ENCODE peak calls at places on chromosomes 6 and 20, in five cellular contexts. O is ascending aorta, E is stomach, W is upper lobe of right lung, Q is colonic mucosa. Y is an unnamed sample.

GRCh38 chr6:165640767-165641166 is 22.3 kb downstream of the PDE10A start:
- DNase-seq in O (no peak), E (no peak), W (no peak), Q (no peak), Y (no peak)

GRCh38 chr20:41897708-41898107 is 279.5 kb upstream of the CHD6 start:
- DNase-seq in O (no peak), E (no peak), W (no peak), Q (no peak), Y (no peak)

GRCh38 chr20:21767739-21768223 is 62.3 kb downstream of the PAX1 start:
- DNase-seq in O (no peak), E (no peak), W (peak; percentile 63), Q (no peak), Y (no peak)

GRCh38 chr20:33667245-33668086 is 723 bp downstream of the ACTL10 start:
- DNase-seq in O (no peak), E (peak; percentile 79), W (peak; percentile 86), Q (peak; percentile 65), Y (peak; percentile 99)

GRCh38 chr20:39775110-39775509 is 813.0 kb downstream of the DHX35 start:
- DNase-seq in O (no peak), E (no peak), W (no peak), Q (peak; percentile 42), Y (peak; percentile 54)

GRCh38 chr20:53074811-53075314 is 102.7 kb downstream of the TSHZ2 start:
- DNase-seq in O (no peak), E (no peak), W (no peak), Q (no peak), Y (no peak)

GRCh38 chr6:162118706-162119105 is 608.9 kb downstream of the PRKN start:
- DNase-seq in O (no peak), E (no peak), W (no peak), Q (no peak), Y (no peak)

GRCh38 chr6:13165518-13166186 is 162.7 kb downstream of the TBC1D7 start:
- DNase-seq in O (no peak), E (no peak), W (no peak), Q (no peak), Y (no peak)

GRCh38 chr6:13696226-13696625 is 15.4 kb downstream of the RANBP9 start:
- DNase-seq in O (no peak), E (no peak), W (no peak), Q (no peak), Y (no peak)

GRCh38 chr20:1835531-1835930 is 59.7 kb upstream of the SIRPA start:
- DNase-seq in O (no peak), E (no peak), W (no peak), Q (no peak), Y (no peak)

GRCh38 chr6:147906361-147906760 is 397.9 kb downstream of the SAMD5 start:
- DNase-seq in O (no peak), E (no peak), W (no peak), Q (no peak), Y (peak; percentile 5)

GRCh38 chr6:107976267-107976783 is 18.3 kb upstream of the SEC63 start:
- DNase-seq in O (no peak), E (no peak), W (no peak), Q (no peak), Y (no peak)

GRCh38 chr6:147040041-147040440 is 164.2 kb upstream of the STXBP5 start:
- DNase-seq in O (no peak), E (no peak), W (no peak), Q (no peak), Y (no peak)

GRCh38 chr20:57672164-57672563 is 37.7 kb downstream of the PMEPA1 start:
- DNase-seq in O (peak; percentile 63), E (no peak), W (peak; percentile 84), Q (no peak), Y (no peak)

GRCh38 chr6:3402310-3403243 is 54.3 kb downstream of the SLC22A23 start:
- DNase-seq in O (no peak), E (no peak), W (no peak), Q (peak; percentile 63), Y (no peak)

GRCh38 chr6:158131926-158132325 is 36.1 kb downstream of the SERAC1 start:
- DNase-seq in O (no peak), E (no peak), W (no peak), Q (no peak), Y (no peak)

GRCh38 chr6:52335576-52335975 is 26.4 kb upstream of the PAQR8 start:
- DNase-seq in O (no peak), E (peak; percentile 33), W (no peak), Q (no peak), Y (no peak)

GRCh38 chr6:53960311-53960710 is 150.9 kb upstream of the MLIP start:
- DNase-seq in O (no peak), E (no peak), W (no peak), Q (no peak), Y (peak; percentile 80)

GRCh38 chr6:53967415-53967814 is 143.8 kb upstream of the MLIP start:
- DNase-seq in O (no peak), E (no peak), W (no peak), Q (no peak), Y (no peak)

GRCh38 chr6:53959717-53960116 is 151.5 kb upstream of the MLIP start:
- DNase-seq in O (no peak), E (no peak), W (no peak), Q (no peak), Y (no peak)

GRCh38 chr6:53961679-53962370 is 149.4 kb upstream of the MLIP start:
- DNase-seq in O (no peak), E (no peak), W (no peak), Q (no peak), Y (peak; percentile 69)

DNA sequence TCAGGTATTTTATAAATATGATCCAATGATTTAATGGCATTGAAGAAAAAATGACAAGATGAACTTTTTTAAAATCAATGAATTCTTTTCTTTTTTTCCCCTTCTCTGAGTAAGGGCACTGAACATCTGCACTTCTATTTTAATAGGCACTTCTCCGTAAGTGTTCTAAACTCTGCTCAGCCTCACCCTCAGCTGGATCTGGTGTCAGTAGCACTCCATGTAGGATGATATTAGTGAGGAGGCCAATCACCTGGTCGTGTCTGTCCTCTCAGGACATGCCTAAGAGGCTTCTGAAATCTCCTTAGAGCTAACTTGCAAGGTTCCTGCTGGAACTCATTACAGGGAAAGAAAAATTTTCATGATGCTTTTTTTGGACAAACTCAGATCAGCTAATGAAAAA is 148.6 kb upstream of the MLIP start:
- DNase-seq in O (no peak), E (no peak), W (no peak), Q (no peak), Y (no peak)
- H3K27ac ChIP-seq in O (no peak overlapping the region), E (no peak overlapping the region), W (no peak overlapping the region), Q (no peak overlapping the region), Y (no peak overlapping the region)

GRCh38 chr6:32108094-32108627 is 977 bp downstream of the TNXB start:
- DNase-seq in O (no peak), E (peak; percentile 56), W (no peak), Q (peak; percentile 36), Y (peak; percentile 90)

GRCh38 chr6:32107447-32107846 is 1.7 kb downstream of the TNXB start:
- DNase-seq in O (no peak), E (no peak), W (no peak), Q (no peak), Y (no peak)

GRCh38 chr6:32109765-32110160 is 625 bp upstream of the TNXB start:
- DNase-seq in O (no peak), E (no peak), W (no peak), Q (no peak), Y (no peak)

GRCh38 chr6:32109114-32109764 is at the start of gene TNXB:
- DNase-seq in O (no peak), E (no peak), W (no peak), Q (no peak), Y (no peak)

DNA sequence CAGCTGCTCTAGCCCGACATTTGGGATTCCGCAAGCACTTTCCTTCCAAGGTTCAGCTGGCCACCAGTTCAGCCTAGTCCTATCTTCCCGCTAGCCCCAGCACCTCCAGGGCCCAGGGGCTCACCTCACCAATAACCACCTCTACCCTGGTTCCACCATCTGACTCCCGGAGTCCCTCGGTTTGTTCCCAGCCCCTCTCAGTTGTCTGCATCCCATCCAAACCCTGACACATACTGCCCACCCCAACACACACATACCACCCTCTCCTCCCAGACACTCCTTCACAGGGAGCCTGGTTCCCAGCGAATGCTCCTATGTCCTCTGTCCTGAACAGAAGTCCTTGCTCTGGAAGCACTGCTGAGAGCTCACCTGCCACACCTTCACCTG is 418 bp downstream of the TNXB start:
- DNase-seq in O (no peak), E (no peak), W (no peak), Q (no peak), Y (no peak)
- H3K27ac ChIP-seq in O (peak overlapping the region; percentile 81), E (peak overlapping the region; percentile 76), W (peak overlapping the region; percentile 84), Q (peak overlapping the region; percentile 37), Y (no peak overlapping the region)

GRCh38 chr6:5053864-5054426 is 31.2 kb upstream of the PPP1R3G start:
- DNase-seq in O (no peak), E (no peak), W (no peak), Q (no peak), Y (no peak)
- H3K27ac ChIP-seq in O (no peak overlapping the region), E (no peak overlapping the region), W (no peak overlapping the region), Q (no peak overlapping the region), Y (no peak overlapping the region)

GRCh38 chr20:4811661-4812181 is 90.0 kb downstream of the PRND start:
- DNase-seq in O (peak; percentile 59), E (peak; percentile 67), W (peak; percentile 74), Q (peak; percentile 53), Y (no peak)
- H3K27ac ChIP-seq in O (peak overlapping the region; percentile 40), E (peak overlapping the region; percentile 75), W (peak overlapping the region; percentile 87), Q (peak overlapping the region; percentile 87), Y (no peak overlapping the region)

GRCh38 chr6:137868721-137869631 is 1.9 kb downstream of the TNFAIP3 start:
- DNase-seq in O (no peak), E (no peak), W (no peak), Q (no peak), Y (peak; percentile 66)

GRCh38 chr6:137866914-137867684 is at the start of gene TNFAIP3:
- DNase-seq in O (peak; percentile 79), E (peak; percentile 92), W (peak; percentile 97), Q (peak; percentile 95), Y (peak; percentile 99)

GRCh38 chr6:137867685-137868509 is 838 bp downstream of the TNFAIP3 start:
- DNase-seq in O (no peak), E (peak; percentile 45), W (peak; percentile 67), Q (peak; percentile 54), Y (no peak)

GRCh38 chr6:137864812-137865508 is 2.1 kb upstream of the TNFAIP3 start:
- DNase-seq in O (no peak), E (no peak), W (no peak), Q (no peak), Y (no peak)

GRCh38 chr6:137866200-137866913 is 702 bp upstream of the TNFAIP3 start:
- DNase-seq in O (no peak), E (no peak), W (no peak), Q (no peak), Y (peak; percentile 87)
- H3K27ac ChIP-seq in O (peak overlapping the region; percentile 89), E (peak overlapping the region; percentile 84), W (peak overlapping the region; percentile 87), Q (peak overlapping the region; percentile 59), Y (peak overlapping the region; percentile 89)

GRCh38 chr6:10584607-10585006 is 63.5 kb downstream of the GCNT2 start:
- DNase-seq in O (no peak), E (no peak), W (no peak), Q (no peak), Y (no peak)

GRCh38 chr6:10588562-10589428 is 67.6 kb downstream of the GCNT2 start:
- DNase-seq in O (no peak), E (no peak), W (no peak), Q (no peak), Y (no peak)

GRCh38 chr6:10585232-10585887 is 64.2 kb downstream of the GCNT2 start:
- DNase-seq in O (no peak), E (peak; percentile 41), W (no peak), Q (no peak), Y (no peak)

GRCh38 chr6:10587694-10588392 is 66.7 kb downstream of the GCNT2 start:
- DNase-seq in O (no peak), E (no peak), W (no peak), Q (no peak), Y (no peak)

GRCh38 chr6:10586302-10586701 is 65.2 kb downstream of the GCNT2 start:
- DNase-seq in O (no peak), E (no peak), W (no peak), Q (no peak), Y (no peak)
- H3K27ac ChIP-seq in O (no peak overlapping the region), E (peak overlapping the region; percentile 42), W (no peak overlapping the region), Q (no peak overlapping the region), Y (no peak overlapping the region)